ENCODE peak calls at places on chromosomes 13 and 19, in nine cellular contexts. R is breast epithelium, F is GM23338, J is choroid plexus epithelial cell, N is tibial nerve, X is thoracic aorta, S is NB4, B is GM10248, A is AG09319. Q is an unnamed sample.

GRCh38 chr19:1491849-1492170 is 829 bp downstream of the REEP6 start:
- DNase-seq in S (no peak), J (no peak), B (no peak), X (no peak), F (no peak), N (no peak), A (no peak), R (no peak), Q (no peak)

GRCh38 chr19:17125728-17126677 is 50.4 kb downstream of the MYO9B start:
- DNase-seq in F (peak; percentile 41), A (no peak), J (peak; percentile 51), R (no peak), S (peak; percentile 91), N (peak; percentile 58), X (peak; percentile 41), B (peak; percentile 80), Q (peak; percentile 75)

GRCh38 chr19:46737275-46737654 is 8.6 kb upstream of the FKRP start:
- DNase-seq in F (no peak), R (no peak), S (no peak), N (no peak), A (no peak), B (no peak), X (no peak), J (no peak), Q (no peak)

GRCh38 chr13:40452741-40453665 is 213.4 kb downstream of the FOXO1 start:
- DNase-seq in F (no peak), B (no peak), J (peak; percentile 47), N (no peak), X (no peak), A (no peak), R (no peak), S (peak; percentile 17), Q (no peak)

GRCh38 chr19:30906871-30907270 is 442.4 kb downstream of the TSHZ3 start:
- DNase-seq in X (no peak), S (no peak), B (no peak), J (no peak), R (no peak), A (no peak), F (no peak), N (no peak), Q (no peak)

GRCh38 chr13:49225358-49226042 is 5.4 kb downstream of the MLNR start:
- DNase-seq in X (no peak), J (peak; percentile 27), R (no peak), F (no peak), A (no peak), B (no peak), S (peak; percentile 29), N (peak; percentile 38), Q (no peak)

GRCh38 chr19:9793051-9793591 is 24.6 kb upstream of the ZNF846 start:
- DNase-seq in A (no peak), F (peak; percentile 75), J (peak; percentile 65), S (peak; percentile 78), B (no peak), N (peak; percentile 43), R (peak; percentile 58), X (peak; percentile 31), Q (no peak)

GRCh38 chr19:55474269-55475265 is 1.9 kb upstream of the ZNF628 start:
- DNase-seq in R (no peak), N (no peak), B (no peak), J (no peak), F (no peak), A (no peak), X (no peak), S (no peak), Q (no peak)

GRCh38 chr13:97359181-97360057 is 74.5 kb upstream of the RAP2A start:
- DNase-seq in R (no peak), J (peak; percentile 90), A (no peak), X (no peak), B (peak; percentile 37), S (peak; percentile 84), F (peak; percentile 88), N (peak; percentile 84), Q (peak; percentile 55)

GRCh38 chr19:18521692-18522123 is at the start of gene ELL:
- DNase-seq in A (no peak), N (no peak), X (no peak), R (no peak), F (no peak), B (no peak), J (no peak), S (no peak), Q (no peak)

GRCh38 chr13:100530645-100531044 is 57.9 kb downstream of the GGACT start:
- DNase-seq in B (no peak), F (no peak), A (no peak), J (peak; percentile 69), N (peak; percentile 58), R (no peak), S (no peak), X (no peak), Q (no peak)

GRCh38 chr13:20192470-20193141 is at the start of gene GJB2:
- DNase-seq in N (no peak), S (no peak), J (no peak), B (no peak), R (no peak), X (no peak), A (no peak), F (peak; percentile 43), Q (no peak)

GRCh38 chr13:91045351-91046034 is 302.0 kb upstream of the MIR17HG start:
- DNase-seq in B (peak; percentile 11), F (peak; percentile 25), A (no peak), J (peak; percentile 46), N (no peak), R (no peak), S (peak; percentile 19), X (no peak), Q (no peak)

GRCh38 chr19:41937976-41938375 is 9.7 kb upstream of the ERFL start:
- DNase-seq in F (peak; percentile 49), B (no peak), A (no peak), S (no peak), N (no peak), R (no peak), J (no peak), X (no peak), Q (no peak)
- TF ChIP-seq CTCF in F (peak; percentile 21), B (no peak), A (no peak), S (no peak), N (no peak), R (no peak), J (no peak), X (no peak), Q (no peak)

GRCh38 chr13:57631607-57632275 is at the start of gene PCDH17:
- DNase-seq in S (no peak), N (no peak), A (no peak), J (peak; percentile 38), X (no peak), F (peak; percentile 85), B (no peak), R (peak; percentile 50), Q (peak; percentile 29)

GRCh38 chr13:57629821-57630235 is 1.7 kb upstream of the PCDH17 start:
- DNase-seq in J (peak; percentile 61), B (peak; percentile 20), F (peak; percentile 99), X (no peak), R (peak; percentile 58), N (peak; percentile 65), A (peak; percentile 11), S (no peak), Q (peak; percentile 31)

GRCh38 chr13:57630661-57631606 is 610 bp upstream of the PCDH17 start:
- DNase-seq in X (no peak), N (no peak), A (no peak), R (no peak), J (no peak), B (no peak), F (peak; percentile 46), S (no peak), Q (peak; percentile 21)

GRCh38 chr13:57627663-57628062 is 3.9 kb upstream of the PCDH17 start:
- DNase-seq in X (no peak), J (peak; percentile 52), A (no peak), N (no peak), S (peak; percentile 49), R (no peak), B (no peak), F (peak; percentile 51), Q (peak; percentile 33)

GRCh38 chr13:57629391-57629804 is 2.1 kb upstream of the PCDH17 start:
- DNase-seq in A (no peak), S (no peak), F (peak; percentile 11), R (peak; percentile 49), X (no peak), B (no peak), J (no peak), N (no peak), Q (no peak)
- TF ChIP-seq CTCF in A (no peak), S (no peak), F (no peak), R (no peak), X (no peak), B (no peak), J (no peak), N (no peak), Q (no peak)

GRCh38 chr19:4362871-4363545 is 19.6 kb downstream of the MPND start:
- DNase-seq in R (no peak), B (no peak), S (no peak), X (no peak), N (no peak), J (no peak), A (no peak), F (peak; percentile 59), Q (no peak)
- TF ChIP-seq CTCF in R (no peak), B (no peak), S (no peak), X (no peak), N (no peak), J (peak; percentile 32), A (no peak), F (peak; percentile 40), Q (no peak)

GRCh38 chr13:23876265-23876664 is 12.9 kb downstream of the MIPEP start:
- DNase-seq in S (peak; percentile 35), R (no peak), A (no peak), X (no peak), J (peak; percentile 50), B (no peak), F (peak; percentile 46), N (no peak), Q (no peak)

GRCh38 chr13:23868521-23868920 is 20.7 kb downstream of the MIPEP start:
- DNase-seq in X (no peak), J (peak; percentile 85), A (no peak), N (no peak), F (no peak), R (no peak), B (no peak), S (no peak), Q (no peak)

GRCh38 chr13:23870356-23871146 is 18.6 kb downstream of the MIPEP start:
- DNase-seq in A (no peak), S (no peak), X (no peak), J (no peak), F (no peak), N (no peak), B (no peak), R (no peak), Q (no peak)

GRCh38 chr13:23867027-23867491 is 22.1 kb downstream of the MIPEP start:
- DNase-seq in S (no peak), X (no peak), F (no peak), N (no peak), A (no peak), J (peak; percentile 78), R (no peak), B (no peak), Q (no peak)

DNA sequence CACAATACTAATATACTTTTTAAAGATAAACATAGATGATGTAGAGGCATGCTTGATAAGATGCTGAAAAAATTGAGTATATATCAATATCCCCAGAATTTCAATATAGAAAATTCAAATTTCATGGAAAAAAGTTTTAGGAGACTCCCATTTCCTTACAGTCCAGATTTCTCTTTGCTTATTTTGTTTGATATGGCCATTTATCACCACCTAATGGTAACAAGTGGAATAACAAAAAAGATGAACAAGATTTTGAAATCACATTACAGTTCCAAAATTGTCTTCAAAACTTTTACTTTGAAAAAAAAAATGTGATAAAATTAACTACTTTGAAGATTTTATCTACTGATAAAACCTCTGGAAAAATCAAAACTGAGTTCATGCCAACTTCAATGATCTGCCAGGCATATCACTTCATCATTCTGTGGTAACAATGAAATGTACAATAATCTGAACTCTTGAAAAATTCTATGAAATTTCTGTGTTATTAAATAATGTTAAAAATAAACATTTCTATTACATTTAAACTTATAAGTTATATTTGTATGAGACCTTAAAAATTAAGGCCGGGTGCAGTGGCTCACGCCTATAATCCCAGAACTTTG is 17.5 kb downstream of the MIPEP start:
- DNase-seq in J (peak; percentile 68), R (no peak), A (no peak), S (peak; percentile 13), F (peak; percentile 16), X (no peak), B (peak; percentile 38), N (no peak), Q (peak; percentile 31)
- TF ChIP-seq CTCF in J (peak; percentile 58), R (peak; percentile 69), A (peak; percentile 37), S (peak; percentile 6), F (peak; percentile 65), X (peak; percentile 62), B (peak; percentile 55), N (peak; percentile 72), Q (no peak)